ENCODE peak calls at places on chromosomes 13 and 19, in ten cellular contexts. B is fibroblast of mammary gland; Z is WTC11; T is activated CD8-positive, alpha-beta memory T cell treated with anti-CD3 and anti-CD28 coated beads for 48 hours; O is lung; X is EH; R is GM03348; Y is mucosa of gallbladder; K is T-helper 22 cell; A is substantia nigra. H is an unnamed sample.

GRCh38 chr13:20475927-20476691 is 49.5 kb downstream of the CRYL1 start:
- DNase-seq in B (no peak), Z (peak; percentile 39), T (peak; percentile 43), O (no peak), X (no peak), R (no peak), Y (peak; percentile 37), K (peak; percentile 68), A (no peak), H (peak; percentile 22)

GRCh38 chr19:32122258-32122657 is 223.2 kb upstream of the ZNF507 start:
- DNase-seq in B (no peak), Z (no peak), T (no peak), O (no peak), X (no peak), R (no peak), Y (no peak), K (no peak), A (no peak), H (no peak)

GRCh38 chr19:47296036-47296435 is 13.6 kb upstream of the C5AR1 start:
- DNase-seq in B (peak; percentile 78), Z (peak; percentile 88), T (peak; percentile 37), O (peak; percentile 87), X (peak; percentile 80), R (peak; percentile 78), Y (peak; percentile 87), K (peak; percentile 49), A (no peak), H (peak; percentile 83)

GRCh38 chr13:39451301-39451700 is 151.7 kb downstream of the LHFPL6 start:
- DNase-seq in B (peak; percentile 43), Z (no peak), T (no peak), O (no peak), X (peak; percentile 23), R (no peak), Y (peak; percentile 30), K (no peak), A (no peak), H (no peak)

GRCh38 chr19:14135985-14136508 is 342 bp downstream of the ASF1B start:
- DNase-seq in B (no peak), Z (no peak), T (no peak), O (no peak), X (no peak), R (no peak), Y (no peak), K (no peak), A (no peak), H (no peak)

GRCh38 chr13:112952759-112953541 is 16.1 kb upstream of the MCF2L start:
- DNase-seq in B (no peak), Z (no peak), T (no peak), O (no peak), X (no peak), R (no peak), Y (no peak), K (no peak), A (no peak), H (no peak)

GRCh38 chr13:105937451-105937850 is 598.0 kb downstream of the EFNB2 start:
- DNase-seq in B (no peak), Z (no peak), T (no peak), O (no peak), X (peak; percentile 80), R (no peak), Y (no peak), K (no peak), A (no peak), H (no peak)

GRCh38 chr13:19152403-19152802 is 29.2 kb downstream of the TUBA3C start:
- DNase-seq in B (no peak), Z (no peak), T (no peak), O (no peak), X (no peak), R (no peak), Y (no peak), K (no peak), A (no peak), H (no peak)

H was measured in H4.